ENCODE peak calls at places on chromosome 6, in six cellular contexts. L, A, E, M, U and H are unnamed samples.

GRCh38 chr6:154852700-154853099 is 119.5 kb downstream of the SCAF8 start:
- DNase-seq in L (no peak), A (peak; percentile 82), E (no peak), M (no peak), U (no peak), H (no peak)

GRCh38 chr6:130296854-130297253 is 69.0 kb upstream of the TMEM200A start:
- DNase-seq in L (no peak), A (no peak), E (no peak), M (no peak), U (peak; percentile 51), H (no peak)

GRCh38 chr6:31639449-31639861 is 13.0 kb downstream of the BAG6 start:
- DNase-seq in L (no peak), A (peak; percentile 94), E (no peak), M (no peak), U (no peak), H (no peak)

GRCh38 chr6:158042245-158042798 is 60.7 kb downstream of the SYNJ2 start:
- DNase-seq in L (no peak), A (peak; percentile 96), E (no peak), M (no peak), U (no peak), H (peak; percentile 86)

GRCh38 chr6:91590191-91590590 is 1003.3 kb upstream of the MAP3K7 start:
- DNase-seq in L (no peak), A (no peak), E (no peak), M (no peak), U (peak; percentile 61), H (no peak)

GRCh38 chr6:121260651-121261102 is 73.6 kb downstream of the TBC1D32 start:
- DNase-seq in L (no peak), A (peak; percentile 25), E (no peak), M (no peak), U (no peak), H (no peak)

GRCh38 chr6:723540-723939 is 30.6 kb upstream of the EXOC2 start:
- DNase-seq in L (no peak), A (no peak), E (no peak), M (no peak), U (no peak), H (no peak)

GRCh38 chr6:3228046-3228671 is 706 bp upstream of the TUBB2B start:
- DNase-seq in L (no peak), A (no peak), E (no peak), M (no peak), U (peak; percentile 94), H (peak; percentile 58)

GRCh38 chr6:134520181-134521115 is 202.5 kb upstream of the SGK1 start:
- DNase-seq in L (no peak), A (peak; percentile 75), E (no peak), M (no peak), U (no peak), H (no peak)

GRCh38 chr6:97177905-97178304 is 105.1 kb downstream of the MMS22L start:
- DNase-seq in L (no peak), A (no peak), E (no peak), M (no peak), U (no peak), H (no peak)

GRCh38 chr6:125519367-125519766 is 217.6 kb upstream of the HDDC2 start:
- DNase-seq in L (no peak), A (peak; percentile 43), E (no peak), M (no peak), U (no peak), H (no peak)

GRCh38 chr6:78623567-78623966 is 243.8 kb upstream of the IRAK1BP1 start:
- DNase-seq in L (no peak), A (peak; percentile 42), E (no peak), M (no peak), U (no peak), H (no peak)

GRCh38 chr6:3913077-3913957 is 64.1 kb downstream of the FAM50B start:
- DNase-seq in L (no peak), A (peak; percentile 100), E (no peak), M (no peak), U (peak; percentile 7), H (no peak)